ENCODE peak calls at places on chromosomes 12 and 14, in five cellular contexts. Y, J, P, K and O are unnamed samples.

GRCh38 chr12:65277994-65278575 is 398 bp upstream of the MSRB3 start:
- DNase-seq in Y (no peak), J (peak; percentile 13), P (no peak), K (no peak), O (no peak)

GRCh38 chr12:122371475-122372045 is 50.9 kb downstream of the CLIP1 start:
- DNase-seq in Y (no peak), J (no peak), P (no peak), K (no peak), O (no peak)

GRCh38 chr12:130846386-130846785 is 7.3 kb upstream of the STX2 start:
- DNase-seq in Y (no peak), J (no peak), P (no peak), K (no peak), O (no peak)

GRCh38 chr12:76020731-76021672 is 10.6 kb downstream of the PHLDA1 start:
- DNase-seq in Y (peak; percentile 84), J (peak; percentile 69), P (peak; percentile 67), K (peak; percentile 98), O (no peak)

GRCh38 chr12:131911251-131911650 is 16.8 kb downstream of the ULK1 start:
- DNase-seq in Y (no peak), J (no peak), P (no peak), K (no peak), O (no peak)

GRCh38 chr12:49389092-49389703 is 21.9 kb downstream of the SPATS2 start:
- DNase-seq in Y (no peak), J (no peak), P (peak; percentile 73), K (no peak), O (no peak)

GRCh38 chr12:128076188-128076587 is 190.8 kb upstream of the TMEM132C start:
- DNase-seq in Y (no peak), J (peak; percentile 18), P (no peak), K (peak; percentile 37), O (no peak)

GRCh38 chr12:612293-612692 is 51.0 kb downstream of the NINJ2 start:
- DNase-seq in Y (no peak), J (no peak), P (no peak), K (no peak), O (no peak)

GRCh38 chr12:32947203-32947795 is 50.7 kb upstream of the PKP2 start:
- DNase-seq in Y (peak; percentile 3), J (no peak), P (no peak), K (peak; percentile 1), O (no peak)

GRCh38 chr14:91466192-91466591 is 43.9 kb downstream of the PPP4R3A start:
- DNase-seq in Y (no peak), J (no peak), P (no peak), K (no peak), O (no peak)

GRCh38 chr14:102891556-102891955 is 30.9 kb upstream of the AMN start:
- DNase-seq in Y (no peak), J (no peak), P (no peak), K (peak; percentile 34), O (no peak)

GRCh38 chr12:6961278-6961694 is 9.2 kb downstream of the PHB2 start:
- DNase-seq in Y (no peak), J (peak; percentile 92), P (peak; percentile 92), K (no peak), O (no peak)

GRCh38 chr14:29868000-29868399 is 59.6 kb downstream of the PRKD1 start:
- DNase-seq in Y (no peak), J (no peak), P (no peak), K (no peak), O (no peak)

GRCh38 chr12:77697126-77697525 is 133.6 kb upstream of the NAV3 start:
- DNase-seq in Y (no peak), J (no peak), P (no peak), K (no peak), O (no peak)

GRCh38 chr12:116604883-116605641 is 45.9 kb downstream of the MAP1LC3B2 start:
- DNase-seq in Y (no peak), J (no peak), P (no peak), K (no peak), O (no peak)

GRCh38 chr14:24411468-24412454 is 13.0 kb downstream of the NYNRIN start:
- DNase-seq in Y (peak; percentile 51), J (no peak), P (no peak), K (peak; percentile 35), O (no peak)

GRCh38 chr14:61564623-61565091 is 130.7 kb upstream of the HIF1A start:
- DNase-seq in Y (peak; percentile 76), J (peak; percentile 42), P (no peak), K (peak; percentile 84), O (no peak)

GRCh38 chr12:442235-442884 is 17.4 kb upstream of the B4GALNT3 start:
- DNase-seq in Y (peak; percentile 23), J (peak; percentile 40), P (peak; percentile 43), K (peak; percentile 19), O (no peak)

GRCh38 chr14:73997108-73997943 is 21.8 kb downstream of the ENTPD5 start:
- DNase-seq in Y (no peak), J (no peak), P (no peak), K (no peak), O (no peak)

GRCh38 chr12:113407931-113408585 is 4.4 kb upstream of the SDS start:
- DNase-seq in Y (no peak), J (peak; percentile 65), P (no peak), K (peak; percentile 6), O (no peak)

GRCh38 chr14:34711169-34711568 is 3.2 kb downstream of the CFL2 start:
- DNase-seq in Y (no peak), J (no peak), P (no peak), K (peak; percentile 48), O (no peak)

GRCh38 chr12:24898185-24898584 is 50.7 kb downstream of the BCAT1 start:
- DNase-seq in Y (no peak), J (no peak), P (no peak), K (no peak), O (no peak)

GRCh38 chr12:24491968-24492367 is 456.9 kb downstream of the BCAT1 start:
- DNase-seq in Y (no peak), J (no peak), P (no peak), K (no peak), O (no peak)

GRCh38 chr12:117874842-117875434 is 93.9 kb downstream of the KSR2 start:
- DNase-seq in Y (peak; percentile 57), J (peak; percentile 62), P (peak; percentile 53), K (peak; percentile 33), O (peak; percentile 88)

GRCh38 chr14:49363926-49364751 is 222.0 kb downstream of the RPS29 start:
- DNase-seq in Y (no peak), J (peak; percentile 28), P (no peak), K (no peak), O (no peak)

GRCh38 chr14:52863339-52863700 is 71.9 kb upstream of the GNPNAT1 start:
- DNase-seq in Y (no peak), J (no peak), P (no peak), K (no peak), O (no peak)

GRCh38 chr12:90111646-90112565 is 403.3 kb upstream of the ATP2B1 start:
- DNase-seq in Y (no peak), J (no peak), P (no peak), K (no peak), O (no peak)

DNA sequence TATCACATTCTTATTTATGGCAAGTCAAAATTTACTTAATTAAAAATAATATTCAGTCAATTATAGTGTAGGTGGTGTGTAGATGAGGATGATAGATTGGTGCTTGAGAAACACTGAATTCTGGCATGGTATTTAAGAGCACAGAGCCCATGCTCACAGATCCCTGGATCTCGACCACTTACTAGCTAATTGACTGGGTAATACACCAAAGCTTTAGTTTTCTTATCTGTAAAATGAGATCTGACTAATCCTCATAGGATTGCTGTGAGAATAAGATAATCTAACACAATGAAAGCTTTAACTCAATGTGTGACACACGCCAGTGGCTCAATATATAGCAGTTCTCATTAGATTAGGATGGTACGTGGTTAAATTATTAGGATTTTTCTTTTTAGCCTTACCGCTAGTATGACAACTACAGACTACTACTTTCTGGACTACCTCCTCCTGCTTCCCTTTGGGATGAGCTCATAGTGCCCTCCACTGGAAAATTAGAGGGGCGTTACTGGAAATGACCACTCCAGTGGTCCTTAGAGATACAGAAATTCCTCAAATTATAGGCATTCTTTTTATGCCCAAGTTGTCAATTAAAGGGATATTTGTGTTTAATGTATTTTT is 482.8 kb upstream of the TBX3 start:
- DNase-seq in Y (no peak), J (no peak), P (no peak), K (no peak), O (no peak)
- TF ChIP-seq CTCF in Y (no peak), J (no peak), P (no peak), K (peak; percentile 31), O (peak; percentile 16)

DNA sequence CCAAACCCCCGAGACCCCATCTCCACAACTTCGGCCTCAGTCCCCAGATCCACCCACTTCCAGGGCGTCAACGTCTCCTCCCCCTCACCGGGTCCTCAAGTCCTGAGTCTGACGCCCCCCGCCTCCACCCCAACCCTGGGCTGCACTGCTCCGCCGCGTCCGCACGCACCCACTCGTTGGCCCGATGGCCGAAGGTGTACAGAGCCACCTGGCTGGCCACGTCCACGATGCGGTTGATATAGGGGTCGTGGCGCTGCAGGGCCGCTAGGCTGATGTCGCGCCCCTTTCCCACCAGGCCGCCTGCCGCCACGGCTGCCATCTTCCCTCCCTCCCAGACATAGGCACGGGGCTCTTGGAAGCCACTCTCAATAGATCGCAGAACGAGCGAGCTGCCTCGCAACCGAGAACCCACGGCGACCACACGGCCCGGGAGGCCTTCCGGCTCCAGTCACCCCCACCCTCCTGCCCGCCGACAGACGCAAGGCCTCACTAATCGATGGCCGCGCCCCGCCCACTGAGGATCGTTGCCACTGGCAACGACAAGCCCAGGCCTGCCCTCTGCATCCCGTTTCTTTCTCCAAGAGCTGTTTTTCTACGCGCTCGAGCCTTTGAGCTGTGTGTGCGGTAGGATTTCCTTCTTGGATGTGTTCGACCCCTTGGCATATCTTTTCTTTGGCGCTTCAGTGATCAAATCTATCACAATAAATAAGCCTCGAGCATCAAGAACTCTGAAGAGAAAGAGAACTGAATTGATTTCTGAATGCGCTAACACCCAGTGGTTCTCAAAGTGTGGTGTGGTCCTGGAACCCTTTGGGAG is at the start of gene DCP1B:
- DNase-seq in Y (peak; percentile 90), J (peak; percentile 98), P (peak; percentile 92), K (peak; percentile 96), O (peak; percentile 99)
- TF ChIP-seq CTCF in Y (no peak), J (no peak), P (no peak), K (no peak), O (no peak)

GRCh38 chr12:108691154-108691994 is 39.9 kb downstream of the CORO1C start:
- DNase-seq in Y (peak; percentile 86), J (peak; percentile 99), P (peak; percentile 67), K (peak; percentile 98), O (peak; percentile 96)
- TF ChIP-seq CTCF in Y (no peak), J (no peak), P (no peak), K (peak; percentile 36), O (peak; percentile 35)

GRCh38 chr14:106268013-106268727 is 741.8 kb downstream of the TMEM121 start:
- DNase-seq in Y (no peak), J (no peak), P (peak; percentile 91), K (no peak), O (no peak)
- TF ChIP-seq CTCF in Y (no peak), J (no peak), P (peak; percentile 17), K (no peak), O (no peak)

GRCh38 chr12:96263449-96263902 is 69.3 kb downstream of the ELK3 start:
- DNase-seq in Y (no peak), J (no peak), P (no peak), K (no peak), O (no peak)
- TF ChIP-seq CTCF in Y (no peak), J (no peak), P (no peak), K (no peak), O (no peak)